ENCODE peak calls at places on chromosome 20, in four cellular contexts. R is NCI-H774, E is WTC11, T is Kasumi-1. J is an unnamed sample.
A peak's percentile ranks its signal among the peaks of the same experiment; 100 is the strongest.

GRCh38 chr20:5822569-5822968 is 72.4 kb downstream of the SHLD1 start:
- DNase-seq in R (no peak), E (no peak), T (peak; percentile 60), J (no peak)

GRCh38 chr20:1721687-1722512 is 64.3 kb upstream of the SIRPG start:
- DNase-seq in R (no peak), E (peak; percentile 67), T (no peak), J (no peak)

GRCh38 chr20:8720089-8720488 is 348.8 kb upstream of the PLCB4 start:
- DNase-seq in R (no peak), E (no peak), T (no peak), J (no peak)

GRCh38 chr20:64161595-64162238 is 2.5 kb upstream of the MYT1 start:
- DNase-seq in R (no peak), E (peak; percentile 86), T (peak; percentile 37), J (peak; percentile 73)

GRCh38 chr20:49562341-49563014 is 5.5 kb downstream of the PTGIS start:
- DNase-seq in R (no peak), E (peak; percentile 55), T (no peak), J (peak; percentile 88)

GRCh38 chr20:1961374-1961773 is 32.5 kb downstream of the PDYN start:
- DNase-seq in R (no peak), E (no peak), T (no peak), J (no peak)

GRCh38 chr20:61430228-61430624 is 178.2 kb downstream of the CDH4 start:
- DNase-seq in R (no peak), E (no peak), T (no peak), J (no peak)

GRCh38 chr20:63381781-63382431 is 20.8 kb upstream of the CHRNA4 start:
- DNase-seq in R (no peak), E (peak; percentile 79), T (no peak), J (no peak)

GRCh38 chr20:14497004-14497403 is 159.6 kb upstream of the FLRT3 start:
- DNase-seq in R (no peak), E (no peak), T (no peak), J (no peak)

GRCh38 chr20:62861732-62862336 is at the start of gene TCFL5:
- DNase-seq in R (peak; percentile 79), E (peak; percentile 81), T (peak; percentile 73), J (peak; percentile 94)

GRCh38 chr20:2005359-2005758 is 11.5 kb upstream of the PDYN start:
- DNase-seq in R (no peak), E (no peak), T (no peak), J (no peak)

GRCh38 chr20:51092238-51092822 is 69.4 kb upstream of the KCNG1 start:
- DNase-seq in R (no peak), E (no peak), T (no peak), J (no peak)

GRCh38 chr20:19783966-19784401 is 25.9 kb downstream of the RIN2 start:
- DNase-seq in R (no peak), E (no peak), T (no peak), J (no peak)

J was measured in ovary.